ENCODE peak calls at places on chromosomes 4 and X, in six cellular contexts. V is A549; O is AG09319; U is AG10803; N is activated CD4-positive, alpha-beta T cell treated with anti-CD3 and anti-CD28 coated beads, Interleukin-2, amount 10 ng/mL, durations not matched to agents 7 days and 5 days; D is iPS-NIHi11. Z is an unnamed sample.

GRCh38 chr4:73707918-73708577 is 32.3 kb upstream of the CXCL8 start:
- DNase-seq in N (no peak), O (peak), V (peak), U (peak), D (no peak), Z (no peak)

GRCh38 chr4:38957239-38957815 is 74.9 kb downstream of the TMEM156 start:
- DNase-seq in D (no peak), V (no peak), N (no peak), U (no peak), O (no peak), Z (no peak)

GRCh38 chr4:101357751-101358150 is 10.4 kb upstream of the PPP3CA start:
- DNase-seq in O (no peak), U (peak), D (no peak), N (no peak), V (no peak), Z (no peak)

GRCh38 chrX:27884654-27885053 is 76.9 kb downstream of the MAGEB10 start:
- DNase-seq in N (no peak), V (no peak), U (no peak), D (no peak), O (no peak), Z (no peak)

GRCh38 chrX:75986980-75987379 is 185.9 kb upstream of the PBDC1 start:
- DNase-seq in V (no peak), U (no peak), O (no peak), N (no peak), D (no peak), Z (no peak)

GRCh38 chrX:35016051-35016450 is 73.5 kb downstream of the FAM47B start:
- DNase-seq in D (no peak), O (no peak), V (no peak), N (no peak), U (no peak), Z (no peak)

GRCh38 chrX:107549504-107549903 is 78.8 kb upstream of the PRPS1 start:
- DNase-seq in V (no peak), U (no peak), O (no peak), N (peak), D (no peak), Z (peak)

GRCh38 chr4:112069110-112069509 is 76.1 kb upstream of the FAM241A start:
- DNase-seq in D (no peak), O (no peak), U (peak), N (no peak), V (no peak), Z (no peak)

GRCh38 chr4:47824844-47825243 is 13.0 kb downstream of the CORIN start:
- DNase-seq in N (no peak), U (no peak), D (no peak), V (no peak), O (no peak), Z (no peak)

GRCh38 chr4:8385106-8385505 is 55.4 kb downstream of the ACOX3 start:
- DNase-seq in U (no peak), V (no peak), N (no peak), D (no peak), O (no peak), Z (no peak)

GRCh38 chrX:3442685-3443084 is 96.2 kb upstream of the MXRA5 start:
- DNase-seq in U (no peak), D (no peak), O (no peak), N (no peak), V (no peak), Z (no peak)

GRCh38 chr4:74364649-74365491 is at the start of gene EREG:
- DNase-seq in D (peak), O (no peak), U (peak), V (peak), N (peak), Z (peak)

Z was measured in CD4-positive, alpha-beta memory T cell.